ENCODE peak calls at places on chromosomes 13 and 19, in five cellular contexts. V is NCI-H1092 treated with DMSO at 0.1 percent for 48 hours; O is CD4-positive, alpha-beta T cell; P is NCI-H82; L is kidney tubule cell. E is an unnamed sample.

GRCh38 chr19:29630661-29631060 is 24.6 kb downstream of the POP4 start:
- DNase-seq in V (no peak), O (no peak), P (no peak), L (peak), E (no peak)

GRCh38 chr13:100434010-100434763 is 154.4 kb downstream of the GGACT start:
- DNase-seq in V (no peak), O (no peak), P (no peak), L (peak), E (peak)

GRCh38 chr13:39452412-39452811 is 150.6 kb downstream of the LHFPL6 start:
- DNase-seq in V (no peak), O (no peak), P (peak), L (peak), E (no peak)

GRCh38 chr13:37505531-37505930 is 93.0 kb downstream of the POSTN start:
- DNase-seq in V (no peak), O (no peak), P (no peak), L (no peak), E (no peak)

GRCh38 chr13:27919299-27919933 is 384 bp upstream of the PDX1 start:
- DNase-seq in V (peak), O (no peak), P (no peak), L (no peak), E (no peak)

GRCh38 chr13:109857803-109858202 is 71.4 kb upstream of the IRS2 start:
- DNase-seq in V (no peak), O (no peak), P (no peak), L (no peak), E (no peak)

GRCh38 chr19:21396121-21396520 is 812 bp upstream of the ZNF493 start:
- DNase-seq in V (no peak), O (no peak), P (no peak), L (no peak), E (no peak)

GRCh38 chr13:71517004-71517403 is 350.0 kb downstream of the DACH1 start:
- DNase-seq in V (peak), O (no peak), P (peak), L (peak), E (no peak)

GRCh38 chr13:80419416-80419815 is 78.5 kb upstream of the SPRY2 start:
- DNase-seq in V (no peak), O (no peak), P (no peak), L (no peak), E (no peak)

GRCh38 chr13:101875717-101876393 is 423.4 kb downstream of the ITGBL1 start:
- DNase-seq in V (peak), O (no peak), P (peak), L (peak), E (peak)

GRCh38 chr13:37510441-37510840 is 88.1 kb downstream of the POSTN start:
- DNase-seq in V (no peak), O (no peak), P (no peak), L (no peak), E (no peak)

GRCh38 chr19:40417714-40417996 is 4.5 kb upstream of the PRX start:
- DNase-seq in V (no peak), O (no peak), P (no peak), L (no peak), E (no peak)

GRCh38 chr13:73665279-73665678 is 468.9 kb downstream of the KLF12 start:
- DNase-seq in V (no peak), O (no peak), P (no peak), L (no peak), E (no peak)

GRCh38 chr19:29819300-29819699 is 7.5 kb downstream of the CCNE1 start:
- DNase-seq in V (no peak), O (no peak), P (no peak), L (no peak), E (no peak)

GRCh38 chr19:442085-442484 is 18.7 kb downstream of the SHC2 start:
- DNase-seq in V (no peak), O (no peak), P (no peak), L (no peak), E (no peak)

GRCh38 chr13:110641055-110642015 is 26.0 kb downstream of the NAXD start:
- DNase-seq in V (peak), O (no peak), P (no peak), L (no peak), E (no peak)

GRCh38 chr19:47280183-47280797 is 5.6 kb downstream of the INAFM1 start:
- DNase-seq in V (no peak), O (peak), P (peak), L (peak), E (no peak)

GRCh38 chr13:100433475-100433874 is 155.1 kb downstream of the GGACT start:
- DNase-seq in V (no peak), O (no peak), P (no peak), L (no peak), E (no peak)

GRCh38 chr19:29559743-29560142 is 33.9 kb downstream of the VSTM2B start:
- DNase-seq in V (no peak), O (no peak), P (no peak), L (no peak), E (no peak)

GRCh38 chr13:60331249-60332012 is 65.6 kb upstream of the TDRD3 start:
- DNase-seq in V (no peak), O (no peak), P (no peak), L (no peak), E (no peak)

E was measured in GM04503.